ENCODE peak calls at places on chromosome 10, in nine cellular contexts. R is upper lobe of left lung; F is left lung; Y is fibroblast of pulmonary artery; O is CD8-positive, alpha-beta T cell; X is lower leg skin; I is nephron progenitor cell; K is right atrium auricular region; T is heart right ventricle. E is an unnamed sample.

GRCh38 chr10:82572686-82573226 is 697.8 kb downstream of the NRG3 start:
- DNase-seq in Y (no peak), X (no peak), T (no peak), R (no peak), K (no peak), F (no peak), I (no peak), O (no peak), E (no peak)

GRCh38 chr10:68079434-68079833 is 4.4 kb upstream of the HERC4 start:
- DNase-seq in O (no peak), X (no peak), Y (no peak), T (no peak), I (no peak), K (no peak), F (no peak), R (no peak), E (no peak)

GRCh38 chr10:114350751-114351150 is 53.6 kb downstream of the AFAP1L2 start:
- DNase-seq in R (no peak), F (no peak), Y (no peak), I (peak; percentile 33), X (no peak), T (no peak), O (no peak), K (no peak), E (no peak)

GRCh38 chr10:77111611-77112550 is 525.7 kb downstream of the KCNMA1 start:
- DNase-seq in T (no peak), F (no peak), K (no peak), I (peak; percentile 31), O (no peak), X (no peak), R (no peak), Y (peak; percentile 80), E (peak; percentile 46)

GRCh38 chr10:104318096-104318725 is 20.1 kb downstream of the ITPRIP start:
- DNase-seq in Y (no peak), I (no peak), R (no peak), F (no peak), O (no peak), T (no peak), X (no peak), K (no peak), E (no peak)

GRCh38 chr10:132489053-132489703 is 48.4 kb upstream of the INPP5A start:
- DNase-seq in X (no peak), I (no peak), Y (peak; percentile 5), R (peak; percentile 9), F (peak; percentile 51), T (no peak), O (no peak), K (no peak), E (no peak)

GRCh38 chr10:101816375-101816773 is 1.9 kb downstream of the OGA start:
- DNase-seq in O (no peak), I (no peak), R (no peak), X (no peak), T (no peak), Y (no peak), F (no peak), K (no peak), E (no peak)

GRCh38 chr10:29646238-29646902 is 11.6 kb upstream of the SVIL start:
- DNase-seq in F (no peak), X (no peak), K (no peak), Y (peak; percentile 74), T (no peak), R (no peak), I (no peak), O (no peak), E (no peak)

GRCh38 chr10:11506247-11506789 is 105.1 kb downstream of the USP6NL start:
- DNase-seq in K (no peak), F (no peak), I (no peak), R (no peak), T (no peak), Y (no peak), X (no peak), O (no peak), E (no peak)

GRCh38 chr10:45064998-45065397 is 64.3 kb downstream of the ZNF22 start:
- DNase-seq in T (no peak), I (no peak), X (no peak), R (no peak), Y (no peak), F (no peak), K (no peak), O (no peak), E (no peak)

GRCh38 chr10:60963441-60964256 is 19.7 kb upstream of the RHOBTB1 start:
- DNase-seq in O (no peak), T (no peak), I (no peak), X (no peak), F (no peak), Y (peak; percentile 82), K (no peak), R (no peak), E (no peak)

GRCh38 chr10:107542607-107543006 is 378.1 kb upstream of the SORCS1 start:
- DNase-seq in I (no peak), K (no peak), R (no peak), O (no peak), Y (no peak), X (no peak), T (no peak), F (no peak), E (no peak)

GRCh38 chr10:61837748-61838055 is 63.8 kb upstream of the ARID5B start:
- DNase-seq in R (no peak), I (no peak), X (no peak), O (no peak), Y (no peak), F (no peak), T (no peak), K (no peak), E (no peak)

GRCh38 chr10:66783296-66783695 is 142.5 kb upstream of the LRRTM3 start:
- DNase-seq in F (no peak), T (no peak), K (no peak), O (no peak), Y (no peak), R (no peak), I (no peak), X (no peak), E (no peak)

GRCh38 chr10:42753507-42754154 is 29.0 kb upstream of the BMS1 start:
- DNase-seq in K (no peak), Y (no peak), I (peak; percentile 18), X (no peak), R (no peak), F (no peak), O (no peak), T (no peak), E (peak; percentile 48)

GRCh38 chr10:77926566-77927342 is at the start of gene DLG5:
- DNase-seq in R (peak; percentile 50), T (peak; percentile 66), K (peak; percentile 60), I (peak; percentile 72), O (no peak), Y (peak; percentile 55), X (no peak), F (peak; percentile 88), E (peak; percentile 50)

GRCh38 chr10:117449636-117450035 is 74.4 kb upstream of the PDZD8 start:
- DNase-seq in F (no peak), O (no peak), Y (no peak), T (no peak), I (no peak), K (no peak), R (no peak), X (no peak), E (no peak)
- TF ChIP-seq CTCF in F (no peak), O (no peak), Y (peak; percentile 9), T (no peak), I (no peak), K (no peak), R (no peak), X (no peak), E (no peak)

DNA sequence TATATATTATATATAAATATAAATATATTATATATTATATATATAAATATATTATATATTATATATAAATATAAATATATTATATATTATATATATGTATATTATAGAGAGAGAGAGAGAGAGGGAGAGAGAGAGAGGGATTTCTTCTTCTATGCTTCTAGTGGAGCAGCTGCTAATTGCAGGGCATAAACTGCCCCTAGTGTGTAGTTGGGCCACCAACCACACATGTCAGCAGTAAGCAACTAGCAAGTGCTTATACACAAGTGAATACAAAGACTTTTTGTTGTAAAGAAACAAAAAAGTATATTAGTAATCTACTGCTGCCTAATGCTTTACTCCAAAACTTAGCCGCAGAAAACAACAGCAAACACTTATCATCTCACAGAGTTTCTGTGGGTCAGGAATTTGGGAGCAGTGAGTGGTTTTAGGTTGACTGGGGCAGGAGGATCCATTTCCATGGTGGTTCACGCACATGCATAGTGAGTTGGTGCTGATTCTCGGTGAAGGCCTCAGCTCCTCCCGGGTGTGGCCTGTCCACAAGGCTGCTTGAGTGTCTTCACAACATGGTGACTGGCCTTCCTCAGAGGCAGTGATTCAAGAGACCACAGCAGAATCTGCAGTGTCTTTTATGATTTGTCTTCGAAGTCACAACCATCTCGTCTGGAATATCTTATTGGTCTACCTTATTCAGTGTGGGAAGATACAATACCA is 25.5 kb upstream of the BAG3 start:
- DNase-seq in I (no peak), T (no peak), F (no peak), K (no peak), R (no peak), Y (no peak), X (no peak), O (no peak), E (no peak)
- TF ChIP-seq CTCF in I (no peak), T (no peak), F (no peak), K (no peak), R (no peak), Y (no peak), X (no peak), O (no peak), E (no peak)

GRCh38 chr10:96705134-96705533 is 15.2 kb downstream of the PIK3AP1 start:
- DNase-seq in I (no peak), O (no peak), R (no peak), K (no peak), Y (no peak), X (no peak), T (no peak), F (no peak), E (no peak)
- TF ChIP-seq CTCF in I (no peak), O (no peak), R (no peak), K (no peak), Y (no peak), X (no peak), T (no peak), F (no peak), E (no peak)

GRCh38 chr10:59724098-59724938 is 14.7 kb upstream of the SLC16A9 start:
- DNase-seq in I (no peak), F (no peak), R (peak; percentile 70), T (no peak), O (no peak), K (no peak), Y (no peak), X (no peak), E (no peak)

GRCh38 chr10:59720377-59720776 is 10.7 kb upstream of the SLC16A9 start:
- DNase-seq in I (no peak), K (no peak), T (no peak), O (no peak), X (no peak), F (no peak), R (no peak), Y (no peak), E (no peak)

GRCh38 chr10:59718246-59718645 is 8.6 kb upstream of the SLC16A9 start:
- DNase-seq in Y (no peak), K (no peak), I (no peak), T (no peak), R (no peak), X (no peak), F (no peak), O (no peak), E (no peak)

DNA sequence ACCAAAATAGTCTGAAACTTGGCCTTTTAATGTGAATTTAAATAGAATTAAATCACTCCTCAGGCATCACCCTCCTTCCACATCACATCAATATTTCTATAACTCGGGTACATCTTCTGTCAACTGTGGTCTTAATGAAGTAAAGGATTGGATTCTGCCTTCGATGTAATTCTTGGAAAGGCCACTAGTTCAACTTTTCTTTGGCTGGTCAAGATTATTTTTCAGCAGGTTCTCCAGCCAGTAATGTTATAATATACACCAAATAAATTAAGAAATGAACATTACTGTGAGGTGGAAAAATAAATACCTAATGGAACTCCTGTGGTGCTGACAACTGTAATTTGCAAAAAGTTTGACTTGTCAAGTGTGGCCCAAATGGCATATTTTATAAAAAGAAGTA is 9.7 kb upstream of the SLC16A9 start:
- DNase-seq in O (no peak), T (no peak), K (no peak), R (no peak), X (no peak), F (no peak), Y (no peak), I (no peak), E (no peak)
- TF ChIP-seq CTCF in O (no peak), T (no peak), K (no peak), R (no peak), X (no peak), F (no peak), Y (peak; percentile 8), I (no peak), E (peak; percentile 66)

E was measured in endothelial cell.